ENCODE peak calls at places on chromosomes 16 and 17, in six cellular contexts. X is effector memory CD4-positive, alpha-beta T cell; B is neural progenitor cell; T is mucosa of descending colon; Z is AG04450; L is PC-9. R is an unnamed sample.

GRCh38 chr17:49210158-49211029 is at the start of the genes ABI3 and GNGT2:
- DNase-seq in X (no peak), B (no peak), T (peak; percentile 65), Z (no peak), L (no peak), R (peak; percentile 70)

GRCh38 chr16:9003322-9003721 is 39.6 kb upstream of the USP7 start:
- DNase-seq in X (no peak), B (no peak), T (peak; percentile 89), Z (no peak), L (peak; percentile 52), R (no peak)

GRCh38 chr16:88478115-88478514 is 25.0 kb downstream of the ZFPM1 start:
- DNase-seq in X (no peak), B (no peak), T (no peak), Z (no peak), L (no peak), R (no peak)

GRCh38 chr17:53932386-53932785 is 109.7 kb downstream of the KIF2B start:
- DNase-seq in X (no peak), B (no peak), T (no peak), Z (no peak), L (no peak), R (no peak)

GRCh38 chr16:71359431-71359830 is 908 bp downstream of the CALB2 start:
- DNase-seq in X (no peak), B (no peak), T (no peak), Z (no peak), L (no peak), R (no peak)

GRCh38 chr16:51665599-51665998 is 514.5 kb upstream of the SALL1 start:
- DNase-seq in X (no peak), B (no peak), T (no peak), Z (no peak), L (no peak), R (no peak)

GRCh38 chr16:30740364-30741251 is 7.6 kb upstream of the PHKG2 start:
- DNase-seq in X (no peak), B (no peak), T (peak; percentile 96), Z (no peak), L (peak; percentile 98), R (no peak)

GRCh38 chr16:887846-888245 is 82.9 kb downstream of the LMF1 start:
- DNase-seq in X (no peak), B (no peak), T (no peak), Z (no peak), L (no peak), R (no peak)

GRCh38 chr17:65104541-65104940 is 32.6 kb upstream of the RGS9 start:
- DNase-seq in X (no peak), B (no peak), T (no peak), Z (no peak), L (no peak), R (no peak)

GRCh38 chr16:55499951-55500350 is 8.9 kb upstream of the LPCAT2 start:
- DNase-seq in X (no peak), B (peak; percentile 49), T (no peak), Z (peak; percentile 98), L (peak; percentile 86), R (no peak)

GRCh38 chr17:4559851-4560820 is at the start of gene GGT6:
- DNase-seq in X (no peak), B (no peak), T (peak; percentile 93), Z (no peak), L (peak; percentile 72), R (no peak)

GRCh38 chr16:88700636-88701482 is 5.3 kb downstream of the RNF166 start:
- DNase-seq in X (peak; percentile 96), B (no peak), T (peak; percentile 88), Z (peak; percentile 46), L (no peak), R (peak; percentile 98)

GRCh38 chr16:68328860-68329370 is 18.1 kb downstream of the PRMT7 start:
- DNase-seq in X (no peak), B (no peak), T (no peak), Z (no peak), L (no peak), R (no peak)

GRCh38 chr17:75125984-75126383 is 5.6 kb downstream of the NT5C start:
- DNase-seq in X (no peak), B (no peak), T (no peak), Z (no peak), L (no peak), R (no peak)

GRCh38 chr17:74152591-74153455 is 50.7 kb upstream of the RPL38 start:
- DNase-seq in X (no peak), B (no peak), T (no peak), Z (no peak), L (peak; percentile 24), R (no peak)

GRCh38 chr16:88970539-88971065 is 6.4 kb downstream of the CBFA2T3 start:
- DNase-seq in X (no peak), B (no peak), T (no peak), Z (no peak), L (no peak), R (no peak)

GRCh38 chr17:7058831-7059447 is 15.0 kb upstream of the SLC16A11 start:
- DNase-seq in X (no peak), B (no peak), T (no peak), Z (no peak), L (no peak), R (no peak)

GRCh38 chr17:43471801-43472200 is 12.0 kb upstream of the DHX8 start:
- DNase-seq in X (no peak), B (no peak), T (no peak), Z (no peak), L (no peak), R (no peak)

GRCh38 chr16:81923296-81923695 is 88.0 kb downstream of the SDR42E1 start:
- DNase-seq in X (no peak), B (no peak), T (no peak), Z (no peak), L (no peak), R (no peak)

GRCh38 chr17:48722924-48723554 is at the start of gene PRAC2:
- DNase-seq in X (no peak), B (peak; percentile 51), T (peak; percentile 73), Z (no peak), L (no peak), R (no peak)

GRCh38 chr16:1412847-1413246 is 1.7 kb downstream of the UNKL start:
- DNase-seq in X (no peak), B (no peak), T (no peak), Z (no peak), L (no peak), R (no peak)

GRCh38 chr17:36839256-36839655 is 98.0 kb upstream of the LHX1 start:
- DNase-seq in X (no peak), B (no peak), T (no peak), Z (no peak), L (no peak), R (no peak)

GRCh38 chr17:36844013-36844412 is 93.3 kb upstream of the LHX1 start:
- DNase-seq in X (no peak), B (no peak), T (no peak), Z (no peak), L (no peak), R (no peak)

GRCh38 chr17:36840796-36841195 is 96.5 kb upstream of the LHX1 start:
- DNase-seq in X (no peak), B (no peak), T (no peak), Z (no peak), L (no peak), R (no peak)

GRCh38 chr17:36844601-36845000 is 92.7 kb upstream of the LHX1 start:
- DNase-seq in X (no peak), B (no peak), T (no peak), Z (no peak), L (no peak), R (no peak)

GRCh38 chr17:36842231-36842630 is 95.0 kb upstream of the LHX1 start:
- DNase-seq in X (no peak), B (no peak), T (no peak), Z (no peak), L (no peak), R (no peak)
- H3K9me3 ChIP-seq in X (no peaks in the 10 kb centered on the region), B (no peaks in the 10 kb centered on the region), T (no peaks in the 10 kb centered on the region), Z (no peaks in the 10 kb centered on the region), L (no peaks in the 10 kb centered on the region), R (no peaks in the 10 kb centered on the region)

DNA sequence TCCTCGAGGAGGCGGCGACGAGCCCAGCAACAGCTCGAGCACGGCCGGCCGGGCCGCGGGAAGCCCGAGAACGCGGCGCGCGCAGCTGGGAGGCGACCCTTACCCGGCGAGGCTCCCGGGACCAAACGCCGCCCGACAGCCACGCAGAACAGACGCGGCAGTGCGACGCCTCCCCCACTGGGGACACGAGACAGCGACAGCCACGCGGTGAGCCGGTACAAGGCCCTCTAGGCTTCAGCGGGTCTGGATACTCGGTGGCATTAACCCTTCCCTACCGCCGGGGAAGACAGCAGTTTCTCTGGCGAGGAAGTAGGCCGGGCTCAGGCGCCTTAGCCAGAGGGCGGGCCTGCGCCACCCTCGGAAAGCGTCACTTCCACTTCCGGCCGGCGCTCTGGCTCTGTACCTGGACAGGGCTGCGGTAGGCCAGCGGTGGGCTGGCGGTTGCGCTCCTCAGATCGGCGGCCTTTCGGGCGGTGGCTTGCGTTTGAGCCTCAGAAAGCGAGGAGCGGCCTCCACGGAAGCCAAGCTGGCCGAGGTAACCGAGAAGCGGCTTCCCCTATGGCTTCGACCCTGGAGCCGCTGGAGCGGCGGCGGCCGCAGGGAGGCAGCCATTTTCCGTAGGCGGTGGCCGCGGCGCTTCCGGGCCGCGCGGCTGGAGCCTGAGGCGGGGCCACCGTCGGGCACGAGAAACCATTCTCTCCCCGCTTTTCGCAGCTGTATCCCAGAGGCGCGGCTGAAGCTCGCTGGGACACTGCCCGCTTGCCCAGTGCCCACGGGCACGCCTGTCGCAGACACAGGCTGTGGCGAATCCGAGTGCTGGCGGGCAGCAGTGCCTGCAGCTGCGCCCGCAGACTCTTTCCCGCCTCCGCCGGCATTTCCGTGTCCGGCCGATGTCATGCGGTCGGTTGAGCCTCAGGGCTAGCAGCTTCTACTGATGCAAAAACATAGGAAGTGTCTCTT is at the start of the genes TIGD7 and ZNF75A:
- DNase-seq in X (peak; percentile 81), B (peak; percentile 93), T (peak; percentile 88), Z (peak; percentile 66), L (peak; percentile 86), R (peak; percentile 85)
- H3K9me3 ChIP-seq in X (peaks cover 16% of the 10 kb centered on the region), B (peaks cover 32% of the 10 kb centered on the region), T (peaks cover 82% of the 10 kb centered on the region), Z (peaks cover 72% of the 10 kb centered on the region), L (peaks cover 70% of the 10 kb centered on the region), R (peaks cover 20% of the 10 kb centered on the region)

DNA sequence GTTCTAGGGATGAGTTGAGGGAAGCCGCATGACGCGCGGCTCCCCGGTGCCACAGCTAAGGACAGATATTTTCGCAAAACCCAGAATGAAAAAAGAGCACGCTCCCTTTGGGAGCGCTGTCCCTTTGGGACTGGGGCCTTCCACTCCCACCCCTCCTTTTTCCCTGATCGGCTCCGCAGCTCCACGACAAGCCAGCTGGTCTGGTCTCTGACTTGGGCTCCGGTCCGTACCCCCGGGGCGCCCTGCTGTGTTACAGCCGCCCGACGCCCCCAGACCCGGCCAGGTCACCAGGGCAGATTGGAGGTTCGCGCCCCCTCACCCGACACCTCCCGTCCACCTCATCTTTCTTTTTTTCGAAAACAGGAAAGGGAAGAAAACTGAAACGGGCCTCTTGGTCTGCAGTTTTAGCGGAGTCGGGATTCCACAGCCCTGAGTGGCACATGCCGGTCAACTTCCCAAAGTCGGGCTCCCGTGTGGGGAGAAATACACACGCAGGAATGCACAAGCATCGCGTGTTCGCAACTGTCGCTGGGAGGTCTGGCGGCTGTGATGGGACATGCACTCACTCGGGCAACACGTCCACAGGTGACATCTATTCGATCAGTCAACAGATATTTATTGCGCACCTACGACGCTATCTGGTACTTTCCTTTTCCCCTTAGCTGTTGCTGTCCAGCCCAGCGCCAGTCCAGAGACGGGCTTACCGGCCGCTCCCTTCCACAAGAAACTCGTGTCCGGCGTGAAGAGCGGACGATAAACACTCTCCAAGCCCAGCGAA is 3.9 kb upstream of the SOX9 start:
- DNase-seq in X (no peak), B (peak; percentile 48), T (peak; percentile 35), Z (no peak), L (no peak), R (no peak)
- H3K9me3 ChIP-seq in X (no peaks in the 10 kb centered on the region), B (no peaks in the 10 kb centered on the region), T (no peaks in the 10 kb centered on the region), Z (peaks cover 12% of the 10 kb centered on the region), L (peaks cover 4% of the 10 kb centered on the region), R (no peaks in the 10 kb centered on the region)

GRCh38 chr16:35447010-35447558 is 1987.7 kb downstream of the TP53TG3F start:
- DNase-seq in X (no peak), B (no peak), T (no peak), Z (no peak), L (no peak), R (no peak)
- H3K9me3 ChIP-seq in X (peaks cover 8% of the 10 kb centered on the region), B (peaks cover 22% of the 10 kb centered on the region), T (peaks cover 82% of the 10 kb centered on the region), Z (peaks cover 21% of the 10 kb centered on the region), L (peaks cover 26% of the 10 kb centered on the region), R (peaks cover 5% of the 10 kb centered on the region)